ENCODE peak calls at places on chromosomes 1 and 21, in four cellular contexts. One of them, this sample, is unnamed.

GRCh38 chr1:31815752-31816484 is at the start of gene SPOCD1:
- DNase-seq in ACHN: peak
- DNase-seq in endothelial cell: peak
- DNase-seq in Daoy: peak
- DNase-seq in this sample: peak

GRCh38 chr1:111507411-111508201 is 4.2 kb upstream of the ADORA3 start:
- DNase-seq in ACHN: no peak
- DNase-seq in endothelial cell: peak
- DNase-seq in Daoy: peak
- DNase-seq in this sample: peak

GRCh38 chr1:209041936-209042335 is 541.6 kb upstream of the CAMK1G start:
- DNase-seq in ACHN: no peak
- DNase-seq in endothelial cell: no peak
- DNase-seq in Daoy: no peak
- DNase-seq in this sample: no peak

GRCh38 chr1:198220428-198220827 is 63.6 kb downstream of the NEK7 start:
- DNase-seq in ACHN: no peak
- DNase-seq in endothelial cell: no peak
- DNase-seq in Daoy: peak
- DNase-seq in this sample: no peak

GRCh38 chr1:168892945-168893344 is 163.9 kb upstream of the DPT start:
- DNase-seq in ACHN: no peak
- DNase-seq in endothelial cell: no peak
- DNase-seq in Daoy: no peak
- DNase-seq in this sample: no peak

GRCh38 chr1:153573351-153573750 is 7.7 kb upstream of the S100A2 start:
- DNase-seq in ACHN: no peak
- DNase-seq in endothelial cell: no peak
- DNase-seq in Daoy: no peak
- DNase-seq in this sample: no peak

GRCh38 chr1:43011020-43011419 is 52.4 kb upstream of the SLC2A1 start:
- DNase-seq in ACHN: no peak
- DNase-seq in endothelial cell: no peak
- DNase-seq in Daoy: no peak
- DNase-seq in this sample: no peak

GRCh38 chr1:61131716-61132115 is 49.4 kb downstream of the NFIA start:
- DNase-seq in ACHN: no peak
- DNase-seq in endothelial cell: no peak
- DNase-seq in Daoy: no peak
- DNase-seq in this sample: no peak

GRCh38 chr1:119181236-119181635 is 40.8 kb upstream of the WARS2 start:
- DNase-seq in ACHN: no peak
- DNase-seq in endothelial cell: no peak
- DNase-seq in Daoy: no peak
- DNase-seq in this sample: no peak

GRCh38 chr21:44946254-44947041 is 6.6 kb downstream of the SLX9 start:
- DNase-seq in ACHN: no peak
- DNase-seq in endothelial cell: no peak
- DNase-seq in Daoy: no peak
- DNase-seq in this sample: no peak

GRCh38 chr21:31447477-31447876 is 103.4 kb upstream of the TIAM1 start:
- DNase-seq in ACHN: no peak
- DNase-seq in endothelial cell: no peak
- DNase-seq in Daoy: peak
- DNase-seq in this sample: no peak

GRCh38 chr1:194535369-194535768 is 1349.0 kb upstream of the B3GALT2 start:
- DNase-seq in ACHN: no peak
- DNase-seq in endothelial cell: peak
- DNase-seq in Daoy: no peak
- DNase-seq in this sample: peak

GRCh38 chr1:107748529-107748928 is 216.5 kb downstream of the VAV3 start:
- DNase-seq in ACHN: peak
- DNase-seq in endothelial cell: no peak
- DNase-seq in Daoy: no peak
- DNase-seq in this sample: no peak

GRCh38 chr1:30123896-30124295 is 599.5 kb downstream of the MATN1 start:
- DNase-seq in ACHN: no peak
- DNase-seq in endothelial cell: no peak
- DNase-seq in Daoy: no peak
- DNase-seq in this sample: no peak

GRCh38 chr1:56439610-56440264 is 139.6 kb downstream of the PLPP3 start:
- DNase-seq in ACHN: no peak
- DNase-seq in endothelial cell: no peak
- DNase-seq in Daoy: no peak
- DNase-seq in this sample: no peak

GRCh38 chr1:215526147-215526845 is 40.8 kb upstream of the KCTD3 start:
- DNase-seq in ACHN: peak
- DNase-seq in endothelial cell: no peak
- DNase-seq in Daoy: peak
- DNase-seq in this sample: no peak

GRCh38 chr1:216621536-216621935 is 101.7 kb downstream of the ESRRG start:
- DNase-seq in ACHN: no peak
- DNase-seq in endothelial cell: no peak
- DNase-seq in Daoy: no peak
- DNase-seq in this sample: no peak

GRCh38 chr1:228405979-228406265 is 713 bp downstream of the TRIM11 start:
- DNase-seq in ACHN: peak
- DNase-seq in endothelial cell: no peak
- DNase-seq in Daoy: no peak
- DNase-seq in this sample: no peak

GRCh38 chr21:44758781-44759627 is 42.6 kb downstream of the UBE2G2 start:
- DNase-seq in ACHN: no peak
- DNase-seq in endothelial cell: no peak
- DNase-seq in Daoy: no peak
- DNase-seq in this sample: no peak

GRCh38 chr1:43279161-43279560 is 6.2 kb downstream of the C1orf210 start:
- DNase-seq in ACHN: no peak
- DNase-seq in endothelial cell: no peak
- DNase-seq in Daoy: no peak
- DNase-seq in this sample: no peak

GRCh38 chr1:150558761-150559626 is 9.8 kb downstream of the ADAMTSL4 start:
- DNase-seq in ACHN: no peak
- DNase-seq in endothelial cell: no peak
- DNase-seq in Daoy: no peak
- DNase-seq in this sample: no peak

GRCh38 chr1:203990118-203990517 is 82.8 kb upstream of the SOX13 start:
- DNase-seq in ACHN: no peak
- DNase-seq in endothelial cell: no peak
- DNase-seq in Daoy: no peak
- DNase-seq in this sample: no peak

GRCh38 chr1:149962039-149962647 is 25.5 kb upstream of the MTMR11 start:
- DNase-seq in ACHN: peak
- DNase-seq in endothelial cell: peak
- DNase-seq in Daoy: peak
- DNase-seq in this sample: no peak

GRCh38 chr1:151143986-151144385 is 2.4 kb downstream of the SEMA6C start:
- DNase-seq in ACHN: no peak
- DNase-seq in endothelial cell: peak
- DNase-seq in Daoy: no peak
- DNase-seq in this sample: no peak

GRCh38 chr21:31352841-31353240 is 8.8 kb upstream of the TIAM1 start:
- DNase-seq in ACHN: no peak
- DNase-seq in endothelial cell: no peak
- DNase-seq in Daoy: no peak
- DNase-seq in this sample: no peak

GRCh38 chr1:169234780-169235179 is 128.3 kb downstream of the ATP1B1 start:
- DNase-seq in ACHN: no peak
- DNase-seq in endothelial cell: no peak
- DNase-seq in Daoy: no peak
- DNase-seq in this sample: no peak

GRCh38 chr1:29426701-29427279 is 190.5 kb downstream of the PTPRU start:
- DNase-seq in ACHN: no peak
- DNase-seq in endothelial cell: no peak
- DNase-seq in Daoy: no peak
- DNase-seq in this sample: no peak

GRCh38 chr1:15851251-15852035 is 3.9 kb downstream of the SPEN start:
- DNase-seq in ACHN: no peak
- DNase-seq in endothelial cell: no peak
- DNase-seq in Daoy: no peak
- DNase-seq in this sample: no peak

GRCh38 chr1:32291145-32291707 is 657 bp upstream of the HDAC1 start:
- DNase-seq in ACHN: peak
- DNase-seq in endothelial cell: no peak
- DNase-seq in Daoy: peak
- DNase-seq in this sample: no peak

GRCh38 chr1:169427081-169427611 is at the start of gene CCDC181:
- DNase-seq in ACHN: peak
- DNase-seq in endothelial cell: peak
- DNase-seq in Daoy: peak
- DNase-seq in this sample: peak

GRCh38 chr1:62247391-62248168 is 52.9 kb downstream of the L1TD1 start:
- DNase-seq in ACHN: no peak
- DNase-seq in endothelial cell: no peak
- DNase-seq in Daoy: no peak
- DNase-seq in this sample: no peak

GRCh38 chr1:234666206-234666605 is 56.2 kb upstream of the IRF2BP2 start:
- DNase-seq in ACHN: no peak
- DNase-seq in endothelial cell: no peak
- DNase-seq in Daoy: no peak
- DNase-seq in this sample: no peak

GRCh38 chr1:43985984-43986595 is 5.3 kb upstream of the CCDC24 start:
- DNase-seq in ACHN: no peak
- DNase-seq in endothelial cell: no peak
- DNase-seq in Daoy: no peak
- DNase-seq in this sample: no peak

GRCh38 chr1:175918364-175918801 is 175.0 kb upstream of the TNR start:
- DNase-seq in ACHN: no peak
- DNase-seq in endothelial cell: no peak
- DNase-seq in Daoy: no peak
- DNase-seq in this sample: no peak

GRCh38 chr1:88877911-88878310 is 13.5 kb downstream of the GTF2B start:
- DNase-seq in ACHN: no peak
- DNase-seq in endothelial cell: no peak
- DNase-seq in Daoy: no peak
- DNase-seq in this sample: no peak

GRCh38 chr21:21187579-21187978 is 189.4 kb downstream of the NCAM2 start:
- DNase-seq in ACHN: peak
- DNase-seq in endothelial cell: no peak
- DNase-seq in Daoy: no peak
- DNase-seq in this sample: no peak

This sample was measured in progenitor cell of endocrine pancreas.